ENCODE peak calls at places on chromosomes 13 and 19, in four cellular contexts. Q is stomach, J is astrocyte of the spinal cord, Y is fibroblast of lung. M is an unnamed sample.

GRCh38 chr13:88526186-88526852 is 855.1 kb downstream of the SLITRK5 start:
- DNase-seq in J (no peak), Q (no peak), Y (no peak), M (no peak)

GRCh38 chr19:8251025-8251472 is 41.9 kb downstream of the CERS4 start:
- DNase-seq in J (no peak), Q (peak), Y (peak), M (peak)

GRCh38 chr13:76693086-76693485 is 193.1 kb downstream of the KCTD12 start:
- DNase-seq in J (no peak), Y (no peak), Q (no peak), M (no peak)

GRCh38 chr13:46951516-46951915 is 54.7 kb upstream of the HTR2A start:
- DNase-seq in Y (peak), Q (no peak), J (peak), M (peak)

GRCh38 chr19:11323601-11324078 is 15.8 kb downstream of the RAB3D start:
- DNase-seq in J (no peak), Y (no peak), Q (no peak), M (no peak)

GRCh38 chr19:46365561-46365960 is 18.7 kb downstream of the PPP5C start:
- DNase-seq in Q (no peak), Y (peak), J (peak), M (no peak)

GRCh38 chr19:4913996-4914735 is 4.9 kb downstream of the UHRF1 start:
- DNase-seq in Y (peak), J (no peak), Q (no peak), M (no peak)

GRCh38 chr19:22332924-22333323 is 46.7 kb downstream of the ZNF729 start:
- DNase-seq in J (no peak), Q (no peak), Y (peak), M (no peak)

GRCh38 chr13:91609353-91609752 is 210.9 kb downstream of the GPC5 start:
- DNase-seq in Q (no peak), J (peak), Y (peak), M (no peak)

GRCh38 chr13:59962343-59962742 is 201.4 kb downstream of the DIAPH3 start:
- DNase-seq in J (no peak), Q (no peak), Y (no peak), M (no peak)

GRCh38 chr13:68846663-68847062 is 1261.0 kb upstream of the ATXN8OS start:
- DNase-seq in Q (no peak), Y (no peak), J (no peak), M (no peak)

GRCh38 chr13:64540468-64540867 is 2689.7 kb downstream of the PCDH9 start:
- DNase-seq in Q (no peak), Y (no peak), J (no peak), M (no peak)

GRCh38 chr19:53545271-53546065 is 7.5 kb downstream of the ZNF331 start:
- DNase-seq in Y (peak), J (peak), Q (no peak), M (no peak)

GRCh38 chr19:39308531-39309304 is 11.9 kb downstream of the LRFN1 start:
- DNase-seq in Y (no peak), Q (no peak), J (no peak), M (no peak)

GRCh38 chr13:20848944-20849343 is 53.6 kb downstream of the XPO4 start:
- DNase-seq in J (no peak), Y (peak), Q (no peak), M (no peak)

GRCh38 chr13:91647361-91647970 is 249.0 kb downstream of the GPC5 start:
- DNase-seq in Y (peak), J (peak), Q (no peak), M (peak)

GRCh38 chr13:45769072-45769471 is 67.0 kb downstream of the CBY2 start:
- DNase-seq in Q (no peak), Y (no peak), J (no peak), M (no peak)

GRCh38 chr13:82917984-82918383 is 964.3 kb downstream of the SLITRK1 start:
- DNase-seq in J (no peak), Q (no peak), Y (no peak), M (no peak)

GRCh38 chr13:90416519-90416918 is 931.0 kb upstream of the MIR17HG start:
- DNase-seq in Q (no peak), J (peak), Y (peak), M (no peak)

GRCh38 chr13:96075953-96076543 is 13.9 kb upstream of the HS6ST3 start:
- DNase-seq in Q (no peak), Y (no peak), J (peak), M (no peak)

DNA sequence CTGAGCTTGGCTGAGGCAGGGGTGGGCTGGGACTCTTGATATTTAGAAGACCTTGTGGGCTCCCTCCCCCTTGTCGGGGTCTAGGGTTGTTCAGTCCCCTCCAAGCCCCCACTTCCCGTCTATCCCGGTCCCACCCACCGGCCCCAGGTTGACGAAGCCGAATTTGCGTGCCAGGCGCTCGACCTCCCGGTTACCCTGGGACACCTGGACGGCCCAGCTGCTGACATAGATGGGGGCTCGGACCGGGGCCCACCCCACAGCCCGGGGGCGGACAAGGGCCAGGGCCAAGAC is 185 bp downstream of the PCSK4 start:
- DNase-seq in Q (no peak), J (no peak), Y (no peak), M (no peak)
- H3K4me3 ChIP-seq in Q (peak), J (peak), Y (peak), M (peak)

DNA sequence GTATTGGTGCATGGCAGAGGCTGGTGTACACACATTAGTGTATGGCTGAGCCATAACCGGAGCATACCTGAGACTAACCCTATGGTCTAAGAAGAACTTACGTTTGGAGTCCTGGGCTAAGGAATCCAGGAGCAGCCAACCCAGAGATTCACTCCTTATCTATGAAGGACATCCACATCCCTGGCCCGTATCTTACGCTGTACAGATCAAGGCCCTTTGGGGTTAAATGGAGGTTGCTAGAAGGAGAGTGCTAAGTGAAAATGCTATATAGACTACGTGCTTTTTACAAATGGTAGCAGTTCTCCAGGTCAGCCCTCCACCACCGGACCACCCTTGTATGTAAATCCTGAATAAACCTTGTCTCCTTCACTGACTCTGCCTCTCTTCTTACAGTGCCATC is 1.9 kb upstream of the SUGT1 start:
- DNase-seq in Q (no peak), J (no peak), Y (no peak), M (no peak)
- H3K4me3 ChIP-seq in Q (peak), J (peak), Y (peak), M (peak)

GRCh38 chr19:18428837-18429674 is 8.9 kb downstream of the ISYNA1 start:
- DNase-seq in J (peak), Y (peak), Q (peak), M (no peak)

GRCh38 chr19:18427080-18427751 is 8.0 kb downstream of the SSBP4 start:
- DNase-seq in J (no peak), Q (no peak), Y (no peak), M (no peak)

GRCh38 chr19:18429717-18430416 is 8.1 kb downstream of the ISYNA1 start:
- DNase-seq in J (no peak), Q (no peak), Y (no peak), M (no peak)

GRCh38 chr19:18427752-18428131 is 8.5 kb downstream of the SSBP4 start:
- DNase-seq in Q (no peak), J (no peak), Y (no peak), M (no peak)

DNA sequence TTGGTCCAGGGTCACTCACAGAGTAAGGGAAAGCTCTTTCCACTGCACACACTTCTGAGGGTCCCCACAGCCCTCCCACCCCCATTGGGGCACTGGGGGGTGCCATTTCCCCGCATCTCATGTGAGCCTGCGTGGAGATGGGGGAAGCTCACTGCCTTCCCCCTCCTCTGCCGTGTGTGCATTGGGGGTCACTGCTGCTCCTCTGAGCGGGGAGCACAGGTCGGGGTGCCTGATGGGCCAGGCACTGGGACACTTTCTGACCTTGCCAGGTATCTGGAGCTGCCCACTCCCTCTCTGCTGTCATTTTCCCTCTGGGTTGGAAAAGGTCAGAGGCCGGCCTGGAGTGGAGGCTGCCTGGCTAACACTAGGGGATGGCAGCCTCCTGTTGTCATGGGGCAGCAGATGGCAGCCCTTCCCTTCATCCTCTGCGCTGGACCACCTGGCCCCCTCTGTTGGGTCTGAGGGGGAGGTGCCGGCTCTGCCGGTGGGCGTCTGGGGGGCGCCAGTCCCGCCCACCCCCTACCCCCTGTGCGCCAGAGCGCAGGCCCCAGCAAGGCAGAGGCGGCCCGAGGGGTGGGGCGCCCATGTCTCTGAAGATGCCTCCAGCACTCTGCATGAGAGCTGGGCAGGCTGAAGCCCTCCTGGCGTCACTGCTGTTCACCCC is 9.1 kb downstream of the SSBP4 start:
- DNase-seq in J (no peak), Q (no peak), Y (no peak), M (no peak)
- H3K4me3 ChIP-seq in J (no peak), Q (peak), Y (no peak), M (peak)

GRCh38 chr13:30862707-30863106 is 43.4 kb upstream of the MEDAG start:
- DNase-seq in Y (peak), J (peak), Q (no peak), M (no peak)

GRCh38 chr13:30861836-30862467 is 44.1 kb upstream of the MEDAG start:
- DNase-seq in J (no peak), Q (no peak), Y (no peak), M (no peak)

GRCh38 chr13:30859326-30859725 is 46.7 kb upstream of the MEDAG start:
- DNase-seq in Q (no peak), Y (no peak), J (peak), M (no peak)

GRCh38 chr13:30863231-30863630 is 42.8 kb upstream of the MEDAG start:
- DNase-seq in Q (no peak), Y (no peak), J (no peak), M (no peak)

GRCh38 chr13:30861163-30861562 is 44.9 kb upstream of the MEDAG start:
- DNase-seq in J (no peak), Q (no peak), Y (no peak), M (no peak)
- H3K4me3 ChIP-seq in J (no peak), Q (no peak), Y (no peak), M (no peak)

GRCh38 chr13:109730832-109731335 is 55.5 kb downstream of the IRS2 start:
- DNase-seq in J (no peak), Q (no peak), Y (no peak), M (no peak)
- H3K4me3 ChIP-seq in J (no peak), Q (no peak), Y (no peak), M (no peak)

DNA sequence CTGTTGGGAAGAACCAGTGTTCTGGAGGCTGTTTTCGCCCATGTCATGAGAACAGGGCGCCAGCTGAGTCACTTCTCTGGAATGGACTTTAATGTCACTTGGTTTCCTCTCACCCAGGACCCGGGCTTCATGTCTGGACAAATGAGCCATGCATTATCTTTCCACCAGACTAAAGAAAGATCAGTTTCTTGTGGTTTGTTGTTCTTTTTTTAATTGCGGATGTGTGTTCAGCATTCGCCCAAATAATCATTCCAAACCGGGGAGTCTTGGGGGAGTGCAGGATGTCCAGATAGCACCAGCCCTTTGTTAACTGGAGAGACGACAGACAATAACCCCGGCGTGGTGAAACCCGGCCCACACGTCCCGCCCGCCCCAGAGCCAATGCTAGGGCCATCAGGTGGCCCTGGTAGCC is 102.5 kb downstream of the COL4A2 start:
- DNase-seq in Y (peak), J (peak), Q (no peak), M (peak)
- H3K4me3 ChIP-seq in Y (no peak), J (no peak), Q (no peak), M (no peak)

DNA sequence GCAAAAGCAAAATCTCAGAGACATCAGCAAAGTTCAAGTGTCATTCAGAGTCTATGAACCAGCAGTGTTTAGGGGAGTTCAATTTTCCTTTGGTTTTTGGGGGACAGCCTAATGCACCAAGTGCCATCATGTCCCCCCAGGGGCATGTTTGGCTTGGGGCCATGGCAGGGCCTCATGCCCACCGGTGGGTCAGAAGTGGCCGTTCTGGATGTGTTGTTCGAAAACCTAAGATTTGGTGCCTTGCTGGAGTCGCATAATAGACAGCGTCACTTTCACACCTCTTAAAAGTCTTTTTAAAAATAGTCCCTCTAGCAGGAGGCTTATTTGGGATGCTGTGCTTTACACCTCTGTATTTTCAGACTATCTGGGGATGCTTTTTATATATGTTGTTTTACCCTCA is 250.1 kb downstream of the ZNF536 start:
- DNase-seq in Y (no peak), J (no peak), Q (no peak), M (no peak)
- H3K4me3 ChIP-seq in Y (no peak), J (no peak), Q (no peak), M (no peak)

DNA sequence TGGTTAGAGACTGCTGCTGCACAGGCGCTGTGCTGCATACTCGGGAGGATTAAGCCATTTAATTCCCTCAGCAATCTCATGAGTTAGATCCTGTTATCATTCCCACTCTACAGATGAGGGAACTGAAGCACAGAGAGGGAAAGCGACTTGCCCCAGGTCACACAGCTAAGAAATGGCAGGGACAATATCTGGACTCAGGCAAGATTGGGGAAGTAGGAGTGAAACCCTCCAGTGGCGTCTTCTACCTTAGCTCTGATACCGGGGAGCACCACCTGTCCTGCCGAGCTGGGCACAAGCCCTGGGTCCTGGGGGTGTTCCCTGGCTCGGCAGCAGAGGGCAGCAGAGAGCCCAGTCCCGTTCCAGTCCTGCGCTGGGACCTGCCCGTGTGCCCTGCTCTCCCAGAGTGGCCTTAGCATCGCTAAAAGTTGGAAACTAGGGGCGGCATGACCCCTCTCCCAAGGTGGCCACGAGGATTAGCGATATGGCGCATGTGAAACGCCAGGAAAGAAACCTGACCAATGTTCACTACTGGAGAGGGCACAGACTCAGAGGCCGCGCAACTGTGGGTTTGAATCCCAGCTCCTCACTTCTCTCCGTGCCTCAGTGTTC is 20.5 kb downstream of the CYTH2 start:
- DNase-seq in Q (peak), J (peak), Y (no peak), M (no peak)
- H3K4me3 ChIP-seq in Q (no peak), J (no peak), Y (no peak), M (no peak)

GRCh38 chr13:98752111-98752941 is at the start of gene SLC15A1:
- DNase-seq in J (no peak), Q (no peak), Y (no peak), M (no peak)
- H3K4me3 ChIP-seq in J (peak), Q (peak), Y (peak), M (peak)